ENCODE peak calls at places on chromosomes 1 and 21, in seven cellular contexts. One of them, this sample, is unnamed.

GRCh38 chr1:211517006-211517405 is 25.0 kb upstream of the RD3 start:
- DNase-seq in hypothalamus: no peak
- DNase-seq in fibroblast of lung: no peak
- DNase-seq in memory B cell: no peak
- DNase-seq in A673: no peak
- DNase-seq in GM04503: no peak
- DNase-seq in non-pigmented ciliary epithelial cell: no peak
- DNase-seq in this sample: no peak

GRCh38 chr1:10400013-10400412 is 1.1 kb downstream of the PGD start:
- DNase-seq in hypothalamus: no peak
- DNase-seq in fibroblast of lung: no peak
- DNase-seq in memory B cell: no peak
- DNase-seq in A673: no peak
- DNase-seq in GM04503: no peak
- DNase-seq in non-pigmented ciliary epithelial cell: no peak
- DNase-seq in this sample: no peak

GRCh38 chr1:8302181-8302681 is 15.7 kb upstream of the SLC45A1 start:
- DNase-seq in hypothalamus: no peak
- DNase-seq in fibroblast of lung: peak
- DNase-seq in memory B cell: no peak
- DNase-seq in A673: no peak
- DNase-seq in GM04503: no peak
- DNase-seq in non-pigmented ciliary epithelial cell: no peak
- DNase-seq in this sample: no peak

GRCh38 chr1:43977376-43978263 is 1.4 kb upstream of the B4GALT2 start:
- DNase-seq in hypothalamus: no peak
- DNase-seq in fibroblast of lung: no peak
- DNase-seq in memory B cell: no peak
- DNase-seq in A673: no peak
- DNase-seq in GM04503: no peak
- DNase-seq in non-pigmented ciliary epithelial cell: no peak
- DNase-seq in this sample: no peak

GRCh38 chr1:24557220-24557619 is 1.3 kb downstream of the NCMAP start:
- DNase-seq in hypothalamus: no peak
- DNase-seq in fibroblast of lung: no peak
- DNase-seq in memory B cell: no peak
- DNase-seq in A673: no peak
- DNase-seq in GM04503: no peak
- DNase-seq in non-pigmented ciliary epithelial cell: no peak
- DNase-seq in this sample: no peak

GRCh38 chr1:180586671-180587155 is 27.9 kb downstream of the OVAAL start:
- DNase-seq in hypothalamus: no peak
- DNase-seq in fibroblast of lung: peak
- DNase-seq in memory B cell: no peak
- DNase-seq in A673: no peak
- DNase-seq in GM04503: no peak
- DNase-seq in non-pigmented ciliary epithelial cell: peak
- DNase-seq in this sample: peak

GRCh38 chr1:83583351-83584014 is 415.4 kb downstream of the TTLL7 start:
- DNase-seq in hypothalamus: no peak
- DNase-seq in fibroblast of lung: no peak
- DNase-seq in memory B cell: no peak
- DNase-seq in A673: peak
- DNase-seq in GM04503: no peak
- DNase-seq in non-pigmented ciliary epithelial cell: no peak
- DNase-seq in this sample: no peak

GRCh38 chr1:60978421-60979357 is 103.7 kb upstream of the NFIA start:
- DNase-seq in hypothalamus: no peak
- DNase-seq in fibroblast of lung: peak
- DNase-seq in memory B cell: no peak
- DNase-seq in A673: peak
- DNase-seq in GM04503: no peak
- DNase-seq in non-pigmented ciliary epithelial cell: no peak
- DNase-seq in this sample: peak

GRCh38 chr1:151145158-151146071 is 1.0 kb downstream of the SEMA6C start:
- DNase-seq in hypothalamus: no peak
- DNase-seq in fibroblast of lung: peak
- DNase-seq in memory B cell: no peak
- DNase-seq in A673: no peak
- DNase-seq in GM04503: no peak
- DNase-seq in non-pigmented ciliary epithelial cell: no peak
- DNase-seq in this sample: peak

GRCh38 chr1:162530318-162530984 is 31.1 kb upstream of the UAP1 start:
- DNase-seq in hypothalamus: no peak
- DNase-seq in fibroblast of lung: no peak
- DNase-seq in memory B cell: peak
- DNase-seq in A673: no peak
- DNase-seq in GM04503: no peak
- DNase-seq in non-pigmented ciliary epithelial cell: no peak
- DNase-seq in this sample: no peak

GRCh38 chr1:206737729-206738222 is 32.8 kb upstream of the IL19 start:
- DNase-seq in hypothalamus: no peak
- DNase-seq in fibroblast of lung: no peak
- DNase-seq in memory B cell: no peak
- DNase-seq in A673: no peak
- DNase-seq in GM04503: no peak
- DNase-seq in non-pigmented ciliary epithelial cell: no peak
- DNase-seq in this sample: no peak

GRCh38 chr21:26964379-26964778 is 2.5 kb downstream of the ADAMTS5 start:
- DNase-seq in hypothalamus: no peak
- DNase-seq in fibroblast of lung: no peak
- DNase-seq in memory B cell: no peak
- DNase-seq in A673: no peak
- DNase-seq in GM04503: peak
- DNase-seq in non-pigmented ciliary epithelial cell: no peak
- DNase-seq in this sample: no peak